ENCODE peak calls at places on chromosomes 11 and 22, in ten cellular contexts. One of them, this sample, is unnamed. For H3K4me1, the result is how much of the 10 kb centered on the place peaks cover.

GRCh38 chr11:56497010-56497409 is 5.8 kb upstream of the OR5M8 start:
- DNase-seq in GM23248: no peak
- DNase-seq in CD4-positive, alpha-beta memory T cell: no peak
- DNase-seq in cardiac muscle cell: no peak
- DNase-seq in naive thymus-derived CD4-positive, alpha-beta T cell: no peak
- DNase-seq in A549: no peak
- DNase-seq in gastrocnemius medialis: no peak
- DNase-seq in GM23338: no peak
- DNase-seq in lower lobe of right lung: no peak
- DNase-seq in IMR-90: no peak
- DNase-seq in this sample: no peak

GRCh38 chr11:116641561-116642045 is 131.2 kb downstream of the BUD13 start:
- DNase-seq in A549: peak
- DNase-seq in gastrocnemius medialis: no peak
- DNase-seq in naive thymus-derived CD4-positive, alpha-beta T cell: no peak
- DNase-seq in cardiac muscle cell: peak
- DNase-seq in GM23248: peak
- DNase-seq in CD4-positive, alpha-beta memory T cell: no peak
- DNase-seq in GM23338: peak
- DNase-seq in lower lobe of right lung: peak
- DNase-seq in IMR-90: no peak
- DNase-seq in this sample: peak

GRCh38 chr22:50184541-50185383 is 951 bp upstream of the TRABD start:
- DNase-seq in gastrocnemius medialis: no peak
- DNase-seq in A549: no peak
- DNase-seq in naive thymus-derived CD4-positive, alpha-beta T cell: no peak
- DNase-seq in IMR-90: no peak
- DNase-seq in cardiac muscle cell: no peak
- DNase-seq in lower lobe of right lung: no peak
- DNase-seq in GM23338: peak
- DNase-seq in CD4-positive, alpha-beta memory T cell: peak
- DNase-seq in GM23248: no peak
- DNase-seq in this sample: no peak

GRCh38 chr11:67213251-67213650 is 53.0 kb upstream of the GRK2 start:
- DNase-seq in naive thymus-derived CD4-positive, alpha-beta T cell: no peak
- DNase-seq in lower lobe of right lung: no peak
- DNase-seq in cardiac muscle cell: no peak
- DNase-seq in CD4-positive, alpha-beta memory T cell: no peak
- DNase-seq in A549: no peak
- DNase-seq in gastrocnemius medialis: no peak
- DNase-seq in GM23248: no peak
- DNase-seq in GM23338: no peak
- DNase-seq in IMR-90: no peak
- DNase-seq in this sample: no peak

GRCh38 chr11:69599502-69599901 is 41.5 kb upstream of the CCND1 start:
- DNase-seq in cardiac muscle cell: no peak
- DNase-seq in CD4-positive, alpha-beta memory T cell: no peak
- DNase-seq in naive thymus-derived CD4-positive, alpha-beta T cell: no peak
- DNase-seq in GM23338: no peak
- DNase-seq in lower lobe of right lung: no peak
- DNase-seq in IMR-90: no peak
- DNase-seq in GM23248: peak
- DNase-seq in gastrocnemius medialis: no peak
- DNase-seq in A549: no peak
- DNase-seq in this sample: no peak

GRCh38 chr11:21552910-21553309 is 640.0 kb upstream of the ANO5 start:
- DNase-seq in gastrocnemius medialis: no peak
- DNase-seq in cardiac muscle cell: no peak
- DNase-seq in GM23248: no peak
- DNase-seq in A549: peak
- DNase-seq in naive thymus-derived CD4-positive, alpha-beta T cell: no peak
- DNase-seq in lower lobe of right lung: no peak
- DNase-seq in GM23338: no peak
- DNase-seq in IMR-90: no peak
- DNase-seq in CD4-positive, alpha-beta memory T cell: no peak
- DNase-seq in this sample: no peak

GRCh38 chr11:20874358-20874757 is 205.0 kb downstream of the NELL1 start:
- DNase-seq in GM23338: peak
- DNase-seq in IMR-90: no peak
- DNase-seq in lower lobe of right lung: no peak
- DNase-seq in gastrocnemius medialis: no peak
- DNase-seq in GM23248: no peak
- DNase-seq in naive thymus-derived CD4-positive, alpha-beta T cell: no peak
- DNase-seq in CD4-positive, alpha-beta memory T cell: no peak
- DNase-seq in cardiac muscle cell: no peak
- DNase-seq in A549: no peak
- DNase-seq in this sample: no peak

GRCh38 chr22:26642465-26643367 is 14.7 kb upstream of the MIAT start:
- DNase-seq in cardiac muscle cell: peak
- DNase-seq in naive thymus-derived CD4-positive, alpha-beta T cell: no peak
- DNase-seq in gastrocnemius medialis: no peak
- DNase-seq in A549: no peak
- DNase-seq in GM23338: peak
- DNase-seq in IMR-90: no peak
- DNase-seq in CD4-positive, alpha-beta memory T cell: peak
- DNase-seq in GM23248: no peak
- DNase-seq in lower lobe of right lung: peak
- DNase-seq in this sample: no peak

GRCh38 chr11:1199689-1200610 is 22.9 kb upstream of the MUC5B start:
- DNase-seq in A549: no peak
- DNase-seq in GM23248: no peak
- DNase-seq in CD4-positive, alpha-beta memory T cell: no peak
- DNase-seq in IMR-90: no peak
- DNase-seq in GM23338: no peak
- DNase-seq in cardiac muscle cell: no peak
- DNase-seq in gastrocnemius medialis: no peak
- DNase-seq in lower lobe of right lung: peak
- DNase-seq in naive thymus-derived CD4-positive, alpha-beta T cell: no peak
- DNase-seq in this sample: no peak

GRCh38 chr22:24521791-24522245 is 26.7 kb downstream of the UPB1 start:
- DNase-seq in CD4-positive, alpha-beta memory T cell: no peak
- DNase-seq in gastrocnemius medialis: no peak
- DNase-seq in naive thymus-derived CD4-positive, alpha-beta T cell: peak
- DNase-seq in GM23248: peak
- DNase-seq in GM23338: peak
- DNase-seq in A549: peak
- DNase-seq in cardiac muscle cell: peak
- DNase-seq in IMR-90: peak
- DNase-seq in lower lobe of right lung: peak
- DNase-seq in this sample: peak

GRCh38 chr11:123166095-123166559 is 28.9 kb downstream of the CLMP start:
- DNase-seq in IMR-90: peak
- DNase-seq in naive thymus-derived CD4-positive, alpha-beta T cell: no peak
- DNase-seq in gastrocnemius medialis: no peak
- DNase-seq in cardiac muscle cell: peak
- DNase-seq in GM23338: peak
- DNase-seq in lower lobe of right lung: peak
- DNase-seq in GM23248: peak
- DNase-seq in CD4-positive, alpha-beta memory T cell: no peak
- DNase-seq in A549: peak
- DNase-seq in this sample: peak

GRCh38 chr11:57318178-57318577 is 6.6 kb downstream of the TNKS1BP1 start:
- DNase-seq in CD4-positive, alpha-beta memory T cell: no peak
- DNase-seq in GM23248: peak
- DNase-seq in IMR-90: peak
- DNase-seq in naive thymus-derived CD4-positive, alpha-beta T cell: no peak
- DNase-seq in gastrocnemius medialis: no peak
- DNase-seq in lower lobe of right lung: no peak
- DNase-seq in GM23338: no peak
- DNase-seq in A549: no peak
- DNase-seq in cardiac muscle cell: peak
- DNase-seq in this sample: peak

GRCh38 chr22:43098356-43098755 is 9.2 kb upstream of the TTLL1 start:
- DNase-seq in cardiac muscle cell: peak
- DNase-seq in A549: no peak
- DNase-seq in IMR-90: no peak
- DNase-seq in lower lobe of right lung: no peak
- DNase-seq in naive thymus-derived CD4-positive, alpha-beta T cell: no peak
- DNase-seq in GM23338: no peak
- DNase-seq in gastrocnemius medialis: no peak
- DNase-seq in CD4-positive, alpha-beta memory T cell: no peak
- DNase-seq in GM23248: no peak
- DNase-seq in this sample: no peak

GRCh38 chr11:69339041-69339733 is 45.2 kb downstream of the MYEOV start:
- DNase-seq in GM23248: no peak
- DNase-seq in lower lobe of right lung: no peak
- DNase-seq in A549: no peak
- DNase-seq in CD4-positive, alpha-beta memory T cell: no peak
- DNase-seq in naive thymus-derived CD4-positive, alpha-beta T cell: no peak
- DNase-seq in gastrocnemius medialis: no peak
- DNase-seq in IMR-90: no peak
- DNase-seq in cardiac muscle cell: no peak
- DNase-seq in GM23338: no peak
- DNase-seq in this sample: no peak

DNA sequence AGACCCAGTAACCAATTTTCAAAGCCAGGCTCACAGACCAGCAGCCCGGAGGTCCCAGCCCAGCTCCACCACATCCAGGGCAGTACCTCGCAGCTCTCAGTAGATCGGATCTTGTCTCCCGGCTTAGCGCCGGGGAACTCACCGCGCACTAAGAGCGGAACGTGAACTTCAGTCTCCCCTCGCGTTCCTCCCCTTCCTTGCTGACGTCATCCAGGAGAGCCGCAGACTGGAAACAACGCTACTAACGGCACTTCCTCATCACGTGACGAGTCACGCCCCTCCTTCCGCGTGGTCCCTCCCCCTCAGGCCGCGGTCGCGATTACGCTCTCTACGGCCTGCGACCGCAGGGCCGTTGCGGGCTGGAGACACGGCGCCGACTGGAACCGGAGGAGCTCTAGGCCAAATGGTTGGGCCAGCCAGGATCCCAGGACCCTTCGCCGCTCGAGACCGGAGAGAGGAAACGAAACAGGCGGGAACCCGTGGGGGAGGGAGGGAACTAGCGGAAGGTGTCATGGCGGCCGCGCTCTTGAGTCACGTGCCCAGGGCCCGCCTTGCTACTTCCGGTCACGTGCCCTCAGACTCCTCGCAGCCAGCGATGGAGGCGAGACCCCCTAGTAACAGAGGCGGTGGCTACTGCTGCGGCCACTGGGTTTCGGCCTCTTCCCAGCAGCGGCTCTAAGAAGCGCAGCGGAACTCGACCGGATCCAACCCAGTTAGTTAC is at the start of the genes GTF2H1 and HPS5:
- DNase-seq in naive thymus-derived CD4-positive, alpha-beta T cell: peak
- DNase-seq in gastrocnemius medialis: peak
- DNase-seq in lower lobe of right lung: peak
- DNase-seq in A549: peak
- DNase-seq in IMR-90: peak
- DNase-seq in cardiac muscle cell: peak
- DNase-seq in CD4-positive, alpha-beta memory T cell: peak
- DNase-seq in GM23338: peak
- DNase-seq in GM23248: peak
- DNase-seq in this sample: peak
- H3K4me1 ChIP-seq in naive thymus-derived CD4-positive, alpha-beta T cell: under half
- H3K4me1 ChIP-seq in gastrocnemius medialis: under half
- H3K4me1 ChIP-seq in lower lobe of right lung: half or more
- H3K4me1 ChIP-seq in A549: under half
- H3K4me1 ChIP-seq in IMR-90: under half
- H3K4me1 ChIP-seq in cardiac muscle cell: under half
- H3K4me1 ChIP-seq in CD4-positive, alpha-beta memory T cell: half or more
- H3K4me1 ChIP-seq in GM23338: under half
- H3K4me1 ChIP-seq in GM23248: under half
- H3K4me1 ChIP-seq in this sample: under half

GRCh38 chr11:94149435-94149834 is 20.8 kb downstream of the PANX1 start:
- DNase-seq in cardiac muscle cell: peak
- DNase-seq in GM23338: no peak
- DNase-seq in A549: no peak
- DNase-seq in naive thymus-derived CD4-positive, alpha-beta T cell: no peak
- DNase-seq in GM23248: peak
- DNase-seq in gastrocnemius medialis: no peak
- DNase-seq in lower lobe of right lung: no peak
- DNase-seq in CD4-positive, alpha-beta memory T cell: no peak
- DNase-seq in IMR-90: peak
- DNase-seq in this sample: no peak
- H3K27ac ChIP-seq in cardiac muscle cell: no peak
- H3K27ac ChIP-seq in GM23338: no peak
- H3K27ac ChIP-seq in A549: no peak
- H3K27ac ChIP-seq in naive thymus-derived CD4-positive, alpha-beta T cell: no peak
- H3K27ac ChIP-seq in GM23248: no peak
- H3K27ac ChIP-seq in gastrocnemius medialis: no peak
- H3K27ac ChIP-seq in lower lobe of right lung: no peak
- H3K27ac ChIP-seq in CD4-positive, alpha-beta memory T cell: no peak
- H3K27ac ChIP-seq in IMR-90: no peak
- H3K27ac ChIP-seq in this sample: no peak

GRCh38 chr11:45211732-45212131 is 65.3 kb downstream of the PRDM11 start:
- DNase-seq in IMR-90: no peak
- DNase-seq in gastrocnemius medialis: no peak
- DNase-seq in naive thymus-derived CD4-positive, alpha-beta T cell: no peak
- DNase-seq in GM23248: no peak
- DNase-seq in cardiac muscle cell: no peak
- DNase-seq in CD4-positive, alpha-beta memory T cell: no peak
- DNase-seq in lower lobe of right lung: no peak
- DNase-seq in A549: no peak
- DNase-seq in GM23338: peak
- DNase-seq in this sample: no peak
- H3K4me1 ChIP-seq in IMR-90: under half
- H3K4me1 ChIP-seq in gastrocnemius medialis: half or more
- H3K4me1 ChIP-seq in naive thymus-derived CD4-positive, alpha-beta T cell: under half
- H3K4me1 ChIP-seq in GM23248: under half
- H3K4me1 ChIP-seq in cardiac muscle cell: under half
- H3K4me1 ChIP-seq in CD4-positive, alpha-beta memory T cell: under half
- H3K4me1 ChIP-seq in lower lobe of right lung: under half
- H3K4me1 ChIP-seq in A549: under half
- H3K4me1 ChIP-seq in GM23338: under half
- H3K4me1 ChIP-seq in this sample: under half

GRCh38 chr22:46465348-46465725 is 72.1 kb downstream of the CELSR1 start:
- DNase-seq in gastrocnemius medialis: no peak
- DNase-seq in cardiac muscle cell: no peak
- DNase-seq in GM23248: no peak
- DNase-seq in naive thymus-derived CD4-positive, alpha-beta T cell: no peak
- DNase-seq in CD4-positive, alpha-beta memory T cell: no peak
- DNase-seq in GM23338: no peak
- DNase-seq in IMR-90: no peak
- DNase-seq in A549: no peak
- DNase-seq in lower lobe of right lung: peak
- DNase-seq in this sample: no peak

GRCh38 chr22:46464296-46464695 is 73.1 kb downstream of the CELSR1 start:
- DNase-seq in gastrocnemius medialis: no peak
- DNase-seq in naive thymus-derived CD4-positive, alpha-beta T cell: no peak
- DNase-seq in cardiac muscle cell: no peak
- DNase-seq in GM23338: no peak
- DNase-seq in lower lobe of right lung: no peak
- DNase-seq in IMR-90: no peak
- DNase-seq in CD4-positive, alpha-beta memory T cell: no peak
- DNase-seq in GM23248: no peak
- DNase-seq in A549: no peak
- DNase-seq in this sample: no peak

GRCh38 chr22:46462726-46463371 is 74.6 kb downstream of the CELSR1 start:
- DNase-seq in IMR-90: peak
- DNase-seq in GM23248: peak
- DNase-seq in GM23338: no peak
- DNase-seq in cardiac muscle cell: peak
- DNase-seq in naive thymus-derived CD4-positive, alpha-beta T cell: no peak
- DNase-seq in gastrocnemius medialis: no peak
- DNase-seq in A549: peak
- DNase-seq in lower lobe of right lung: no peak
- DNase-seq in CD4-positive, alpha-beta memory T cell: no peak
- DNase-seq in this sample: no peak

GRCh38 chr22:46464701-46465347 is 72.6 kb downstream of the CELSR1 start:
- DNase-seq in A549: no peak
- DNase-seq in GM23338: no peak
- DNase-seq in cardiac muscle cell: no peak
- DNase-seq in CD4-positive, alpha-beta memory T cell: no peak
- DNase-seq in gastrocnemius medialis: no peak
- DNase-seq in naive thymus-derived CD4-positive, alpha-beta T cell: no peak
- DNase-seq in GM23248: no peak
- DNase-seq in lower lobe of right lung: peak
- DNase-seq in IMR-90: no peak
- DNase-seq in this sample: no peak

GRCh38 chr22:46463435-46464227 is 73.8 kb downstream of the CELSR1 start:
- DNase-seq in CD4-positive, alpha-beta memory T cell: no peak
- DNase-seq in GM23248: no peak
- DNase-seq in gastrocnemius medialis: no peak
- DNase-seq in A549: no peak
- DNase-seq in GM23338: no peak
- DNase-seq in cardiac muscle cell: no peak
- DNase-seq in IMR-90: no peak
- DNase-seq in naive thymus-derived CD4-positive, alpha-beta T cell: no peak
- DNase-seq in lower lobe of right lung: peak
- DNase-seq in this sample: no peak
- H3K27ac ChIP-seq in CD4-positive, alpha-beta memory T cell: no peak
- H3K27ac ChIP-seq in GM23248: no peak
- H3K27ac ChIP-seq in gastrocnemius medialis: no peak
- H3K27ac ChIP-seq in A549: peak
- H3K27ac ChIP-seq in GM23338: no peak
- H3K27ac ChIP-seq in cardiac muscle cell: no peak
- H3K27ac ChIP-seq in IMR-90: no peak
- H3K27ac ChIP-seq in naive thymus-derived CD4-positive, alpha-beta T cell: no peak
- H3K27ac ChIP-seq in lower lobe of right lung: no peak
- H3K27ac ChIP-seq in this sample: no peak